ENCODE peak calls at places on chromosomes 2 and 18, in four cellular contexts. L, H, Q and D are unnamed samples. For H3K36me3, the result is how much of the 10 kb centered on the place peaks cover.

GRCh38 chr18:78867131-78867530 is 112.5 kb upstream of the SALL3 start:
- DNase-seq in Q (no peak), H (no peak), L (no peak), D (no peak)

GRCh38 chr2:156338578-156338977 is 6.1 kb upstream of the NR4A2 start:
- DNase-seq in L (no peak), H (no peak), Q (no peak), D (no peak)

GRCh38 chr2:86336350-86337234 is 834 bp downstream of the REEP1 start:
- DNase-seq in L (no peak), Q (peak), H (no peak), D (peak)

GRCh38 chr2:40592223-40592622 is 140.3 kb upstream of the SLC8A1 start:
- DNase-seq in Q (peak), L (no peak), H (no peak), D (no peak)

GRCh38 chr18:43192408-43192807 is 76.9 kb upstream of the RIT2 start:
- DNase-seq in H (no peak), L (no peak), Q (no peak), D (no peak)

GRCh38 chr2:72694715-72695496 is 130.9 kb downstream of the EXOC6B start:
- DNase-seq in L (no peak), Q (peak), H (peak), D (peak)

GRCh38 chr18:49524951-49525350 is 36.9 kb upstream of the LIPG start:
- DNase-seq in L (no peak), H (no peak), Q (no peak), D (no peak)

GRCh38 chr2:42957109-42958035 is 165.0 kb upstream of the HAAO start:
- DNase-seq in L (no peak), Q (no peak), H (no peak), D (no peak)

GRCh38 chr2:148896116-148896515 is 21.1 kb downstream of the KIF5C start:
- DNase-seq in Q (no peak), H (no peak), L (no peak), D (no peak)

GRCh38 chr2:217147751-217148318 is 288.0 kb upstream of the TNP1 start:
- DNase-seq in L (no peak), Q (no peak), H (no peak), D (no peak)

GRCh38 chr2:173196080-173196479 is 120.4 kb downstream of the MAP3K20 start:
- DNase-seq in L (no peak), Q (no peak), H (no peak), D (no peak)

GRCh38 chr18:3799515-3799914 is 349.5 kb downstream of the TGIF1 start:
- DNase-seq in H (no peak), L (no peak), Q (peak), D (no peak)

GRCh38 chr2:67057901-67058703 is 339.0 kb upstream of the ETAA1 start:
- DNase-seq in H (no peak), L (no peak), Q (no peak), D (no peak)

GRCh38 chr2:15633043-15633970 is 41.6 kb downstream of the DDX1 start:
- DNase-seq in Q (no peak), L (no peak), H (no peak), D (no peak)

GRCh38 chr2:186588940-186589732 is 720 bp upstream of the ITGAV start:
- DNase-seq in H (no peak), Q (peak), L (no peak), D (no peak)

GRCh38 chr2:135674453-135674852 is 67.2 kb upstream of the UBXN4 start:
- DNase-seq in H (no peak), Q (no peak), L (no peak), D (no peak)

GRCh38 chr2:241950878-241951331 is 81.4 kb downstream of the RTP5 start:
- DNase-seq in H (peak), Q (peak), L (no peak), D (peak)

GRCh38 chr2:224155896-224156295 is 116.8 kb upstream of the SERPINE2 start:
- DNase-seq in L (no peak), Q (no peak), H (no peak), D (no peak)

GRCh38 chr2:100238471-100238870 is 83.8 kb downstream of the LONRF2 start:
- DNase-seq in H (no peak), L (no peak), Q (no peak), D (no peak)

GRCh38 chr18:8988262-8988871 is 114.1 kb upstream of the NDUFV2 start:
- DNase-seq in Q (peak), L (no peak), H (peak), D (peak)

GRCh38 chr2:23397483-23397882 is 12.5 kb downstream of the KLHL29 start:
- DNase-seq in Q (no peak), L (no peak), H (no peak), D (no peak)

GRCh38 chr2:170737821-170738220 is 22.7 kb downstream of the SP5 start:
- DNase-seq in Q (no peak), L (no peak), H (no peak), D (no peak)

GRCh38 chr2:125086313-125087184 is 1061.5 kb downstream of the CNTNAP5 start:
- DNase-seq in L (no peak), H (no peak), Q (no peak), D (peak)

GRCh38 chr2:152309352-152310214 is 25.4 kb upstream of the FMNL2 start:
- DNase-seq in H (no peak), Q (peak), L (no peak), D (no peak)

GRCh38 chr2:127071901-127072328 is 35.0 kb downstream of the BIN1 start:
- DNase-seq in H (no peak), Q (no peak), L (no peak), D (no peak)

GRCh38 chr2:159939946-159940345 is 122.5 kb downstream of the PLA2R1 start:
- DNase-seq in Q (peak), H (no peak), L (no peak), D (no peak)

GRCh38 chr2:167817908-167818307 is 429.5 kb downstream of the STK39 start:
- DNase-seq in H (no peak), Q (no peak), L (no peak), D (no peak)

GRCh38 chr2:167817422-167817821 is 430.0 kb downstream of the STK39 start:
- DNase-seq in L (no peak), Q (no peak), H (no peak), D (no peak)

GRCh38 chr2:167818521-167818920 is 428.9 kb downstream of the STK39 start:
- DNase-seq in Q (no peak), H (no peak), L (no peak), D (no peak)

GRCh38 chr2:167823066-167823465 is 424.3 kb downstream of the STK39 start:
- DNase-seq in L (no peak), H (no peak), Q (no peak), D (no peak)

GRCh38 chr2:167820488-167820887 is 426.9 kb downstream of the STK39 start:
- DNase-seq in Q (no peak), H (no peak), L (no peak), D (no peak)
- H3K36me3 ChIP-seq in Q (under half), H (under half), L (under half), D (under half)

DNA sequence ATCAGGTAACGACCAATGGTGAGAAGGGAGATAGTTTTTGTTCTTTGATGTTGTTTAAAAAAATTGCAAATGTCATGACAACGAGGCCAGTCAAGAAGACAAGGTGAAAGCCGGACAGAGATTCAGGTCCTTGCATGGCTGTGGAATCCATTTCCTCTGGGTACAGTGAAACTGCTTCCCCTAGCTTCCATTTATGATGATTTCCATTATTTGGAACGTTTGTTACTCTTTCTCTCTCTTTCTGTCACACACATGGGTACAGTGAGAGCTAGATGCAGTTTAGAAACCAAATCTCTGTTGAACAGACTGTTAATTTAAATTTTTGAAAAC is 57.4 kb upstream of the MSH2 start:
- DNase-seq in Q (no peak), H (no peak), L (no peak), D (no peak)
- H3K4me3 ChIP-seq in Q (no peak), H (no peak), L (no peak), D (peak)

GRCh38 chr2:236047176-236047575 is 121.0 kb downstream of the GBX2 start:
- DNase-seq in Q (no peak), H (no peak), L (no peak), D (no peak)
- H3K36me3 ChIP-seq in Q (under half), H (under half), L (under half), D (under half)

DNA sequence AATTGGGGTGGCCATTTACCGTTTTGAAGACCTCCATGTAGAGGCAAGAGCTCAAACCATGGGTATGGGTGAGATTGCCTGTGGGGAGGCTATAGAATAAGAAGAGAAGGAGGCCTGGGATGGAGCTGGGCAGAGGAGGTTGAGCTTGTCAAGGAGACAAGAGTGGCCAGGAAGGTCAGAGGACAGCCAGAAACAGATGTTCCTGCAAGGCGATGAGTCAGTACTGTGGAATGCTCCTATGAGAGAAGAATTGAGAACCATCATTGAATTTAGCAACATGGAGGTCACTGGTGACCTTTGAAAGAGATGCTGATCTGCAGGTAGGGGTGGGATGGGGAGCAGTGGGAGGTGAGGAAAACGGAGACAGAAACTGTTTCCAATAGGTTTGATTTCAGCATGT is 3.5 kb downstream of the ACSL3 start:
- DNase-seq in L (no peak), Q (no peak), H (peak), D (no peak)
- H3K4me3 ChIP-seq in L (no peak), Q (no peak), H (no peak), D (no peak)

GRCh38 chr2:238013806-238014205 is 47.0 kb downstream of the UBE2F start:
- DNase-seq in Q (no peak), L (no peak), H (no peak), D (no peak)
- H3K36me3 ChIP-seq in Q (under half), L (under half), H (under half), D (under half)

GRCh38 chr2:69375494-69376353 is 11.3 kb downstream of the GFPT1 start:
- DNase-seq in Q (peak), H (no peak), L (no peak), D (no peak)
- H3K4me3 ChIP-seq in Q (no peak), H (no peak), L (no peak), D (no peak)

GRCh38 chr2:112096098-112096497 is 41.0 kb downstream of the TMEM87B start:
- DNase-seq in L (no peak), Q (no peak), H (no peak), D (no peak)

GRCh38 chr2:112093216-112093615 is 38.1 kb downstream of the TMEM87B start:
- DNase-seq in Q (no peak), H (no peak), L (no peak), D (no peak)

GRCh38 chr2:112089375-112089774 is 34.3 kb downstream of the TMEM87B start:
- DNase-seq in H (no peak), Q (no peak), L (no peak), D (no peak)

GRCh38 chr2:112095654-112096053 is 40.6 kb downstream of the TMEM87B start:
- DNase-seq in H (no peak), Q (no peak), L (no peak), D (no peak)

DNA sequence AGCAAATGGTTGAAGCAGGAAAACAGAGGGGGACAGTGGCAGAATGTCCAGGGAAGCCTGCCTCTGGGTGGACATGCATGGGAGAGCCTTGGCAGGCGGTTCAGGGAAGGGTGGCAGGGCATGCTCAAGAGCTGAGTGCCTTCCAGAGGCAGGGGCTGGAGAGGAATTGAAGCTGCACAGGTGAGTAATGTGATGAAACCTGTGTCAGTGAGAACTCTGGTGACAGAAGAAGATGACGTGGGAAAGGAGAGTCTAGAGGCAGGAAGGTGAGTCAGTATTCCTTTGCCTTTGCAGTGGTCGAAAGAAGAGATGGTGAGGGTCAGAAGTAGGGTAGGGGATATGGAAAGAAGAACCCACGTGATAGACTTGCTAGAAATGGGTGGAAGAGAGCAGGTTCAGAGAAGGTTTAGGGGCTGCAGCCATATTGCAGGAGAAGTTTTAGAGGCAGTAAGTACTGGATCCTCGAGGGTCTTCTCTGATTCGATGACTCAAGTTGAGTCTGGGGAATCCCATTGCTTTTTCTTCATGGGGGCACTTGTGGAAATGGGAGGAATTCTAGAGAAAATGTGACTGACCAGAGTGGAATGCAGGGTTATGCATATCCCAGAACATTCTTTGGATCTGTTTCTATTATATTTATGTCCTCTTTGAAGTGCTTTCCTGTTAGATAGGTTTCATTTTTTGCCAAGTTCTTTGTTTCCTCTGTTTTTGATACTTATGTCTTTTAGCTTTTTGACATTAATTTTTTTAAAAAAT is 37.4 kb downstream of the TMEM87B start:
- DNase-seq in L (no peak), H (peak), Q (no peak), D (no peak)
- H3K36me3 ChIP-seq in L (half or more), H (half or more), Q (under half), D (under half)

GRCh38 chr18:74632088-74632679 is 34.5 kb downstream of the ZNF407 start:
- DNase-seq in H (no peak), L (no peak), Q (no peak), D (no peak)
- H3K4me3 ChIP-seq in H (no peak), L (no peak), Q (no peak), D (no peak)